ENCODE peak calls at places on chromosomes 16 and 17, in six cellular contexts. D, I, K, H, N and J are unnamed samples.

GRCh38 chr17:28717578-28718316 is at the start of gene RAB34:
- DNase-seq in H (peak), D (no peak), K (peak), I (no peak), N (peak), J (peak)

GRCh38 chr17:78276499-78276898 is 45.1 kb downstream of the TMEM235 start:
- DNase-seq in H (no peak), K (no peak), D (no peak), N (no peak), I (no peak), J (no peak)

GRCh38 chr17:74919440-74920305 is 3.4 kb downstream of the USH1G start:
- DNase-seq in D (no peak), K (no peak), N (no peak), H (no peak), I (no peak), J (peak)

GRCh38 chr17:45222273-45222993 is 748 bp downstream of the FMNL1 start:
- DNase-seq in I (peak), D (no peak), K (no peak), H (no peak), N (no peak), J (peak)

GRCh38 chr17:59753522-59754467 is 46.3 kb downstream of the VMP1 start:
- DNase-seq in H (peak), K (no peak), D (no peak), I (peak), N (peak), J (peak)

GRCh38 chr16:86910146-86910805 is 331.9 kb downstream of the FOXL1 start:
- DNase-seq in D (no peak), I (no peak), K (no peak), H (no peak), N (no peak), J (no peak)

GRCh38 chr17:78048346-78049292 is 79.9 kb downstream of the TMC6 start:
- DNase-seq in H (no peak), I (no peak), N (no peak), K (no peak), D (no peak), J (no peak)

GRCh38 chr17:76326306-76326705 is 18.2 kb upstream of the QRICH2 start:
- DNase-seq in N (no peak), H (no peak), I (no peak), K (no peak), D (no peak), J (no peak)

GRCh38 chr16:57345021-57345420 is 13.6 kb upstream of the CCL22 start:
- DNase-seq in H (no peak), K (no peak), N (no peak), I (no peak), D (no peak), J (no peak)

GRCh38 chr17:60496051-60496450 is 30.0 kb downstream of the APPBP2 start:
- DNase-seq in I (no peak), N (no peak), D (no peak), H (no peak), K (no peak), J (no peak)

GRCh38 chr17:40309031-40309937 is at the start of gene RARA:
- DNase-seq in H (no peak), I (no peak), D (no peak), N (peak), K (peak), J (no peak)

GRCh38 chr17:41614098-41614497 is 1.5 kb upstream of the KRT16 start:
- DNase-seq in I (no peak), K (no peak), H (no peak), N (no peak), D (no peak), J (no peak)

GRCh38 chr17:75832652-75833400 is 11.4 kb downstream of the UNC13D start:
- DNase-seq in D (no peak), I (peak), N (no peak), H (peak), K (no peak), J (no peak)

GRCh38 chr16:74862743-74863244 is 88.2 kb upstream of the FA2H start:
- DNase-seq in K (peak), D (no peak), I (peak), N (peak), H (peak), J (peak)

GRCh38 chr16:49748322-49748721 is 107.6 kb downstream of the ZNF423 start:
- DNase-seq in N (no peak), I (no peak), D (no peak), H (no peak), K (no peak), J (no peak)

GRCh38 chr17:52170963-52171572 is 12.6 kb upstream of the CA10 start:
- DNase-seq in N (peak), H (peak), D (no peak), I (no peak), K (no peak), J (no peak)